ENCODE peak calls at places on chromosomes 11 and 22, in five cellular contexts. G is KG1, M is left ventricle myocardium superior, Y is HTR-8/SVneo, U is HFF-Myc. K is an unnamed sample.

GRCh38 chr11:34926101-34926830 is 9.8 kb downstream of the PDHX start:
- DNase-seq in G (peak; percentile 20), M (no peak), Y (peak; percentile 25), U (peak; percentile 37), K (no peak)

GRCh38 chr22:45328822-45329535 is 19.2 kb downstream of the FAM118A start:
- DNase-seq in G (no peak), M (no peak), Y (no peak), U (no peak), K (no peak)

GRCh38 chr11:494761-495536 is 12.1 kb downstream of the RNH1 start:
- DNase-seq in G (no peak), M (peak; percentile 25), Y (no peak), U (no peak), K (no peak)

GRCh38 chr11:47950396-47950795 is 30.0 kb upstream of the PTPRJ start:
- DNase-seq in G (no peak), M (no peak), Y (no peak), U (no peak), K (no peak)

GRCh38 chr11:32110795-32111194 is 19.9 kb downstream of the RCN1 start:
- DNase-seq in G (no peak), M (no peak), Y (no peak), U (no peak), K (no peak)

GRCh38 chr11:121389651-121390050 is 62.5 kb upstream of the SORL1 start:
- DNase-seq in G (no peak), M (peak; percentile 75), Y (no peak), U (no peak), K (no peak)

GRCh38 chr11:65629579-65629978 is 8.3 kb upstream of the SIPA1 start:
- DNase-seq in G (no peak), M (no peak), Y (no peak), U (no peak), K (no peak)

GRCh38 chr11:66116576-66117361 is 46.7 kb downstream of the PACS1 start:
- DNase-seq in G (no peak), M (no peak), Y (no peak), U (no peak), K (no peak)

GRCh38 chr22:32764330-32765116 is 37.0 kb upstream of the TIMP3 start:
- DNase-seq in G (no peak), M (peak; percentile 73), Y (peak; percentile 27), U (peak; percentile 46), K (no peak)

GRCh38 chr22:49011379-49011768 is 816.3 kb downstream of the BRD1 start:
- DNase-seq in G (no peak), M (no peak), Y (no peak), U (no peak), K (no peak)

GRCh38 chr11:18393581-18394299 is 623 bp upstream of the LDHA start:
- DNase-seq in G (no peak), M (no peak), Y (peak; percentile 27), U (no peak), K (no peak)

GRCh38 chr11:10478574-10479550 is 23.8 kb downstream of the AMPD3 start:
- DNase-seq in G (no peak), M (no peak), Y (no peak), U (no peak), K (no peak)

GRCh38 chr22:39908737-39909136 is 7.9 kb downstream of the GRAP2 start:
- DNase-seq in G (no peak), M (no peak), Y (no peak), U (no peak), K (no peak)

K was measured in A549.